ENCODE peak calls at places on chromosomes 6 and 20, in eight cellular contexts. P is astrocyte; J is RCC 7860; O is thoracic aorta; Y is activated naive CD8-positive, alpha-beta T cell treated with anti-CD3 and anti-CD28 coated beads, Interleukin-2, amount 50 U/mL, for 24 hours; E is left ventricle myocardium inferior; S is esophagus squamous epithelium; M is HTR-8/SVneo. L is an unnamed sample.

GRCh38 chr6:29529956-29530355 is 29.6 kb downstream of the UBD start:
- DNase-seq in Y (no peak), J (no peak), E (no peak), M (no peak), P (no peak), S (no peak), O (no peak), L (no peak)

GRCh38 chr6:2952557-2953095 is 18.7 kb downstream of the SERPINB6 start:
- DNase-seq in M (peak), P (peak), Y (peak), J (peak), E (peak), S (no peak), O (peak), L (no peak)

GRCh38 chr6:100663219-100663863 is 198.6 kb upstream of the SIM1 start:
- DNase-seq in S (no peak), J (peak), P (peak), M (no peak), O (no peak), E (no peak), Y (no peak), L (peak)

GRCh38 chr6:66496659-66497058 is 789.6 kb upstream of the EYS start:
- DNase-seq in M (peak), P (no peak), S (no peak), E (no peak), O (no peak), Y (no peak), J (no peak), L (no peak)

GRCh38 chr6:153392156-153392555 is 261.1 kb upstream of the RGS17 start:
- DNase-seq in S (no peak), E (no peak), O (no peak), M (no peak), P (no peak), J (no peak), Y (no peak), L (peak)

GRCh38 chr6:112691289-112691688 is 344.2 kb downstream of the RFPL4B start:
- DNase-seq in Y (no peak), J (peak), S (no peak), O (no peak), P (peak), M (peak), E (no peak), L (peak)

GRCh38 chr6:170291271-170292110 is 613 bp upstream of the DLL1 start:
- DNase-seq in E (peak), P (no peak), M (no peak), O (no peak), S (no peak), J (no peak), Y (peak), L (no peak)

GRCh38 chr6:30169658-30170614 is 6.6 kb downstream of the TRIM15 start:
- DNase-seq in E (no peak), S (no peak), Y (no peak), M (peak), O (no peak), J (peak), P (peak), L (no peak)

GRCh38 chr6:54465649-54466300 is 157.5 kb downstream of the TINAG start:
- DNase-seq in O (no peak), S (no peak), J (no peak), P (no peak), E (no peak), M (no peak), Y (no peak), L (no peak)

GRCh38 chr6:155150967-155151671 is 112.7 kb upstream of the CLDN20 start:
- DNase-seq in O (no peak), M (no peak), Y (no peak), P (no peak), J (no peak), S (no peak), E (no peak), L (no peak)

GRCh38 chr6:128230267-128230989 is 290.0 kb downstream of the PTPRK start:
- DNase-seq in O (no peak), J (no peak), E (no peak), M (no peak), S (no peak), Y (no peak), P (no peak), L (no peak)

GRCh38 chr6:44049163-44049988 is 77.9 kb downstream of the MRPL14 start:
- DNase-seq in Y (no peak), P (peak), S (no peak), J (peak), M (no peak), O (no peak), E (no peak), L (no peak)

GRCh38 chr20:38186788-38187221 is 21.7 kb upstream of the TGM2 start:
- DNase-seq in J (peak), Y (no peak), P (peak), S (no peak), E (no peak), M (no peak), O (no peak), L (peak)

GRCh38 chr6:45789238-45789637 is 226.4 kb downstream of the CLIC5 start:
- DNase-seq in P (no peak), J (no peak), O (no peak), E (no peak), M (no peak), Y (no peak), S (no peak), L (no peak)

GRCh38 chr6:70547313-70547712 is 19.4 kb upstream of the SDHAF4 start:
- DNase-seq in M (no peak), Y (no peak), E (no peak), P (peak), S (no peak), O (no peak), J (no peak), L (no peak)

GRCh38 chr6:137738197-137738596 is 128.9 kb upstream of the TNFAIP3 start:
- DNase-seq in O (no peak), J (peak), P (peak), Y (no peak), S (no peak), E (no peak), M (peak), L (no peak)

GRCh38 chr20:47438464-47439381 is 63.0 kb upstream of the NCOA3 start:
- DNase-seq in J (no peak), S (no peak), P (peak), O (no peak), E (no peak), Y (no peak), M (no peak), L (no peak)

GRCh38 chr20:43937586-43937985 is 22.9 kb downstream of the TOX2 start:
- DNase-seq in M (no peak), S (no peak), P (peak), O (no peak), Y (no peak), E (no peak), J (no peak), L (no peak)